ENCODE peak calls at places on chromosomes 13 and 19, in eight cellular contexts. W is lower lobe of right lung; R is CD8-positive, alpha-beta T cell; L is WTC11; U is HFFc6; D is transverse colon; M is mammary epithelial cell; Q is osteocyte. V is an unnamed sample.

GRCh38 chr13:50156140-50156539 is 140.9 kb downstream of the KCNRG start:
- DNase-seq in W (no peak), R (no peak), L (no peak), U (peak; percentile 34), D (no peak), M (peak; percentile 46), Q (no peak), V (peak; percentile 29)

GRCh38 chr13:20495087-20496023 is 30.3 kb downstream of the CRYL1 start:
- DNase-seq in W (no peak), R (peak; percentile 43), L (peak; percentile 67), U (peak; percentile 68), D (peak; percentile 73), M (peak; percentile 56), Q (no peak), V (peak; percentile 24)

GRCh38 chr13:26499209-26499601 is 58.3 kb upstream of the WASF3 start:
- DNase-seq in W (no peak), R (no peak), L (no peak), U (no peak), D (no peak), M (no peak), Q (no peak), V (no peak)

GRCh38 chr13:49388256-49388655 is 55.6 kb downstream of the CAB39L start:
- DNase-seq in W (no peak), R (no peak), L (no peak), U (no peak), D (no peak), M (no peak), Q (no peak), V (no peak)

GRCh38 chr19:40313229-40313983 is 28.3 kb upstream of the AKT2 start:
- DNase-seq in W (no peak), R (no peak), L (no peak), U (no peak), D (no peak), M (no peak), Q (no peak), V (no peak)

GRCh38 chr13:20198781-20199180 is 6.0 kb upstream of the GJB2 start:
- DNase-seq in W (no peak), R (no peak), L (no peak), U (no peak), D (no peak), M (peak; percentile 66), Q (no peak), V (no peak)

GRCh38 chr19:46654621-46655152 is 6.3 kb downstream of the DACT3 start:
- DNase-seq in W (no peak), R (no peak), L (peak; percentile 33), U (no peak), D (no peak), M (no peak), Q (no peak), V (no peak)

GRCh38 chr19:52188822-52189744 is 769 bp upstream of the PPP2R1A start:
- DNase-seq in W (peak; percentile 99), R (no peak), L (peak; percentile 98), U (no peak), D (no peak), M (no peak), Q (peak; percentile 89), V (no peak)

GRCh38 chr13:95115525-95115924 is 185.7 kb downstream of the ABCC4 start:
- DNase-seq in W (no peak), R (no peak), L (no peak), U (no peak), D (peak; percentile 10), M (peak; percentile 83), Q (no peak), V (no peak)

GRCh38 chr13:114173753-114174152 is 5.3 kb upstream of the CFAP97D2 start:
- DNase-seq in W (no peak), R (no peak), L (no peak), U (no peak), D (no peak), M (no peak), Q (no peak), V (no peak)

GRCh38 chr13:39818953-39819352 is 163.5 kb downstream of the COG6 start:
- DNase-seq in W (no peak), R (no peak), L (no peak), U (no peak), D (no peak), M (no peak), Q (no peak), V (no peak)

GRCh38 chr19:48746738-48747575 is at the start of gene IZUMO1:
- DNase-seq in W (peak; percentile 82), R (no peak), L (peak; percentile 91), U (peak; percentile 79), D (peak; percentile 57), M (no peak), Q (peak; percentile 92), V (peak; percentile 33)

GRCh38 chr13:97945342-97945741 is 8.1 kb upstream of the IPO5 start:
- DNase-seq in W (no peak), R (no peak), L (no peak), U (no peak), D (no peak), M (no peak), Q (no peak), V (no peak)

GRCh38 chr13:51885651-51886050 is 23.9 kb downstream of the CCDC70 start:
- DNase-seq in W (no peak), R (no peak), L (no peak), U (no peak), D (no peak), M (no peak), Q (peak; percentile 2), V (no peak)

GRCh38 chr13:99911965-99912566 is 59.5 kb downstream of the ZIC5 start:
- DNase-seq in W (no peak), R (no peak), L (no peak), U (no peak), D (no peak), M (no peak), Q (no peak), V (no peak)

GRCh38 chr19:34368338-34368737 is 3.3 kb downstream of the GPI start:
- DNase-seq in W (no peak), R (no peak), L (no peak), U (no peak), D (no peak), M (no peak), Q (no peak), V (no peak)

GRCh38 chr13:114313061-114313860 is 1.0 kb upstream of the CHAMP1 start:
- DNase-seq in W (no peak), R (no peak), L (no peak), U (no peak), D (peak; percentile 16), M (no peak), Q (no peak), V (no peak)

GRCh38 chr13:75153834-75154233 is 328.1 kb downstream of the TBC1D4 start:
- DNase-seq in W (no peak), R (no peak), L (no peak), U (no peak), D (no peak), M (no peak), Q (no peak), V (no peak)

GRCh38 chr13:112769615-112770014 is 79.8 kb downstream of the ATP11A start:
- DNase-seq in W (no peak), R (no peak), L (no peak), U (no peak), D (no peak), M (no peak), Q (no peak), V (no peak)

GRCh38 chr13:45932611-45933182 is 81.1 kb upstream of the SIAH3 start:
- DNase-seq in W (no peak), R (no peak), L (no peak), U (no peak), D (no peak), M (no peak), Q (no peak), V (no peak)

GRCh38 chr19:14561832-14562351 is 10.0 kb downstream of the NDUFB7 start:
- DNase-seq in W (no peak), R (no peak), L (no peak), U (no peak), D (no peak), M (peak; percentile 81), Q (no peak), V (no peak)

GRCh38 chr13:37695200-37695599 is 96.6 kb upstream of the POSTN start:
- DNase-seq in W (no peak), R (no peak), L (no peak), U (no peak), D (no peak), M (no peak), Q (no peak), V (no peak)
- TF ChIP-seq CTCF in W (no peak), R (no peak), L (no peak), U (no peak), D (no peak), M (no peak), Q (no peak), V (no peak)

DNA sequence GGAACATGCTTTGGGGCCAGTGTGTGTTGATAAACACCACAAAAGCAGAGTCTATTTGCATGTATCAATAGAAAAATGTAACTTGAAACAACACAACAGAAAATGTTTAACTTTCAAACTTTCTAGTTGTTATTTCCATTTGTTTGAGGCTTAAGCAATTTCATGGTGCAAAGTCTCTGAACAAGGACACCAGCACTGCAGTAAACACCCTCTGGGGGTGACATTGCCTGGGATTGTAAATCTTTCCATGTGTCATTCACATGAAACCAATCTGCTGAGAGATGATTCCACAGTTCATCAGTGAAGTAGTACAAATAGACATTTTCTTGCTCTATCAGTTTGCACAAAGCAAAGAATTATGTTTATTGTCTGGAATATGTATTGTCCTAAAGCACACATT is 124.5 kb downstream of the ITGBL1 start:
- DNase-seq in W (no peak), R (no peak), L (no peak), U (no peak), D (no peak), M (no peak), Q (no peak), V (no peak)
- TF ChIP-seq CTCF in W (no peak), R (no peak), L (no peak), U (no peak), D (no peak), M (no peak), Q (peak; percentile 16), V (no peak)

GRCh38 chr13:33645591-33646554 is 172.1 kb upstream of the RFC3 start:
- DNase-seq in W (no peak), R (no peak), L (no peak), U (no peak), D (no peak), M (no peak), Q (no peak), V (no peak)

GRCh38 chr13:33649212-33649917 is 168.6 kb upstream of the RFC3 start:
- DNase-seq in W (no peak), R (no peak), L (no peak), U (peak; percentile 35), D (no peak), M (no peak), Q (no peak), V (no peak)

GRCh38 chr13:33642374-33643065 is 175.4 kb upstream of the RFC3 start:
- DNase-seq in W (no peak), R (no peak), L (no peak), U (peak; percentile 78), D (peak; percentile 43), M (peak; percentile 39), Q (no peak), V (no peak)

GRCh38 chr13:33640832-33641231 is 177.1 kb upstream of the RFC3 start:
- DNase-seq in W (no peak), R (no peak), L (no peak), U (no peak), D (no peak), M (peak; percentile 36), Q (no peak), V (no peak)

GRCh38 chr13:33644607-33645543 is 173.1 kb upstream of the RFC3 start:
- DNase-seq in W (no peak), R (no peak), L (no peak), U (no peak), D (no peak), M (peak; percentile 39), Q (no peak), V (no peak)
- TF ChIP-seq CTCF in W (no peak), R (no peak), L (no peak), U (no peak), D (no peak), M (no peak), Q (no peak), V (no peak)

GRCh38 chr19:20558011-20558410 is 7.6 kb downstream of the ZNF737 start:
- DNase-seq in W (no peak), R (no peak), L (peak; percentile 77), U (no peak), D (no peak), M (no peak), Q (no peak), V (no peak)
- TF ChIP-seq CTCF in W (peak; percentile 12), R (no peak), L (peak; percentile 46), U (peak; percentile 29), D (no peak), M (no peak), Q (no peak), V (no peak)